ENCODE peak calls at places on chromosomes 12 and 14, in ten cellular contexts. W is GM23248; F is prostate gland; E is astrocyte; G is colonic mucosa; S is brain microvascular endothelial cell; T is lower lobe of right lung; Q is CD4-positive, alpha-beta memory T cell; B is CD8-positive, alpha-beta T cell; C is fibroblast of lung. V is an unnamed sample.

GRCh38 chr12:113291586-113291985 is 43.3 kb downstream of the SLC8B1 start:
- DNase-seq in C (no peak), F (no peak), G (no peak), S (no peak), W (no peak), Q (no peak), T (no peak), B (no peak), E (no peak), V (no peak)

GRCh38 chr12:6158749-6159148 is 34.3 kb upstream of the VWF start:
- DNase-seq in S (no peak), G (no peak), E (no peak), Q (no peak), B (no peak), F (no peak), C (no peak), W (no peak), T (no peak), V (no peak)

GRCh38 chr14:66311935-66312334 is 174.2 kb upstream of the CCDC196 start:
- DNase-seq in C (no peak), E (no peak), Q (no peak), T (no peak), W (no peak), G (no peak), B (no peak), F (no peak), S (no peak), V (no peak)

GRCh38 chr12:22856120-22856699 is 231.2 kb downstream of the ETNK1 start:
- DNase-seq in G (no peak), S (no peak), W (peak; percentile 57), C (peak; percentile 39), F (no peak), B (no peak), E (peak; percentile 34), T (no peak), Q (no peak), V (no peak)

GRCh38 chr12:49954863-49955830 is 4.6 kb downstream of the AQP2 start:
- DNase-seq in T (no peak), Q (no peak), S (no peak), W (peak; percentile 48), E (no peak), C (no peak), G (no peak), B (no peak), F (no peak), V (peak; percentile 32)

GRCh38 chr12:77493311-77493710 is 337.4 kb upstream of the NAV3 start:
- DNase-seq in T (no peak), E (no peak), C (peak; percentile 3), F (no peak), G (no peak), S (no peak), Q (no peak), W (no peak), B (no peak), V (no peak)

GRCh38 chr12:49548822-49549648 is 10.2 kb downstream of the KCNH3 start:
- DNase-seq in G (no peak), F (peak; percentile 24), S (no peak), Q (no peak), W (peak; percentile 48), T (no peak), B (no peak), E (no peak), C (peak; percentile 28), V (peak; percentile 27)

GRCh38 chr12:128557231-128557630 is 266.5 kb downstream of the SLC15A4 start:
- DNase-seq in Q (no peak), W (no peak), F (no peak), C (no peak), E (no peak), B (no peak), T (no peak), S (no peak), G (no peak), V (no peak)

GRCh38 chr14:99604766-99605298 is 825 bp upstream of the CCDC85C start:
- DNase-seq in S (no peak), E (peak; percentile 14), T (no peak), W (peak; percentile 77), G (no peak), Q (no peak), F (no peak), C (peak; percentile 48), B (no peak), V (no peak)

GRCh38 chr12:51887476-51888315 is at the start of gene ANKRD33:
- DNase-seq in T (no peak), C (no peak), E (no peak), G (peak; percentile 67), Q (no peak), S (no peak), F (no peak), W (peak; percentile 35), B (no peak), V (peak; percentile 68)

GRCh38 chr12:14602128-14602527 is 34.4 kb upstream of the PLBD1 start:
- DNase-seq in E (no peak), B (no peak), T (no peak), S (no peak), Q (no peak), C (no peak), W (no peak), F (no peak), G (no peak), V (no peak)

GRCh38 chr12:14601692-14602091 is 34.0 kb upstream of the PLBD1 start:
- DNase-seq in Q (no peak), T (no peak), G (no peak), C (no peak), W (no peak), B (no peak), E (no peak), F (no peak), S (no peak), V (no peak)

GRCh38 chr12:14597480-14597879 is 29.8 kb upstream of the PLBD1 start:
- DNase-seq in E (no peak), T (no peak), S (no peak), W (no peak), B (no peak), Q (no peak), G (no peak), C (no peak), F (no peak), V (no peak)
- H3K27ac ChIP-seq in E (no peak overlapping the region), T (no peak overlapping the region), S (no peak overlapping the region), W (no peak overlapping the region), B (no peak overlapping the region), Q (no peak overlapping the region), G (no peak overlapping the region), C (no peak overlapping the region), F (no peak overlapping the region), V (no peak overlapping the region)

GRCh38 chr14:72512925-72513324 is 381.0 kb downstream of the DPF3 start:
- DNase-seq in G (no peak), T (no peak), F (no peak), C (no peak), B (no peak), S (no peak), E (no peak), Q (no peak), W (peak; percentile 50), V (no peak)

GRCh38 chr14:72515779-72516770 is 377.8 kb downstream of the DPF3 start:
- DNase-seq in W (peak; percentile 44), G (no peak), E (peak; percentile 40), F (no peak), S (peak; percentile 25), Q (peak; percentile 22), T (no peak), C (peak; percentile 53), B (no peak), V (no peak)

GRCh38 chr14:72513346-72513745 is 380.6 kb downstream of the DPF3 start:
- DNase-seq in E (no peak), B (no peak), Q (no peak), G (no peak), T (no peak), S (no peak), W (no peak), C (no peak), F (no peak), V (no peak)

GRCh38 chr14:72513994-72514659 is 379.8 kb downstream of the DPF3 start:
- DNase-seq in E (peak; percentile 36), B (no peak), Q (no peak), T (no peak), G (no peak), C (peak; percentile 52), F (no peak), S (no peak), W (peak; percentile 81), V (no peak)

DNA sequence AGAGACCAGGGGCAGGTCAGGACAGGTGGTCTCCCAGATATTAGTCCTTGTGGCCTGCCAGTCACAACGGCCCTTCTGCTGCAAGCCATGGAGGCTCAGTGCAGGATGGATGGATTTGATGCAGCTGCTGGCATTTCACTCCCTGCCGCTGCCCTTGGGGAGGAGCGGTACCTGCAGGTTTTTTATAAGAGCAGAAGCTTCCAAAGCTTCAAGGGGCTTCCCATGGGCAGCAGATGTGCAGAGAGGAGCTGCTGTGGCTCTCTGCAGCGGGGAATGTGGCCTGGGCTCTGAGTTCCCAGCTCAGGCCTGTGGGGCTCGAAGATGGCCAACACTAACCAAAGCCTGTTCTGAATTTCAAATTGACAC is 379.3 kb downstream of the DPF3 start:
- DNase-seq in Q (no peak), T (no peak), C (no peak), W (no peak), B (no peak), G (no peak), S (no peak), E (no peak), F (no peak), V (no peak)
- H3K27ac ChIP-seq in Q (no peak overlapping the region), T (no peak overlapping the region), C (no peak overlapping the region), W (no peak overlapping the region), B (no peak overlapping the region), G (no peak overlapping the region), S (no peak overlapping the region), E (no peak overlapping the region), F (no peak overlapping the region), V (no peak overlapping the region)

DNA sequence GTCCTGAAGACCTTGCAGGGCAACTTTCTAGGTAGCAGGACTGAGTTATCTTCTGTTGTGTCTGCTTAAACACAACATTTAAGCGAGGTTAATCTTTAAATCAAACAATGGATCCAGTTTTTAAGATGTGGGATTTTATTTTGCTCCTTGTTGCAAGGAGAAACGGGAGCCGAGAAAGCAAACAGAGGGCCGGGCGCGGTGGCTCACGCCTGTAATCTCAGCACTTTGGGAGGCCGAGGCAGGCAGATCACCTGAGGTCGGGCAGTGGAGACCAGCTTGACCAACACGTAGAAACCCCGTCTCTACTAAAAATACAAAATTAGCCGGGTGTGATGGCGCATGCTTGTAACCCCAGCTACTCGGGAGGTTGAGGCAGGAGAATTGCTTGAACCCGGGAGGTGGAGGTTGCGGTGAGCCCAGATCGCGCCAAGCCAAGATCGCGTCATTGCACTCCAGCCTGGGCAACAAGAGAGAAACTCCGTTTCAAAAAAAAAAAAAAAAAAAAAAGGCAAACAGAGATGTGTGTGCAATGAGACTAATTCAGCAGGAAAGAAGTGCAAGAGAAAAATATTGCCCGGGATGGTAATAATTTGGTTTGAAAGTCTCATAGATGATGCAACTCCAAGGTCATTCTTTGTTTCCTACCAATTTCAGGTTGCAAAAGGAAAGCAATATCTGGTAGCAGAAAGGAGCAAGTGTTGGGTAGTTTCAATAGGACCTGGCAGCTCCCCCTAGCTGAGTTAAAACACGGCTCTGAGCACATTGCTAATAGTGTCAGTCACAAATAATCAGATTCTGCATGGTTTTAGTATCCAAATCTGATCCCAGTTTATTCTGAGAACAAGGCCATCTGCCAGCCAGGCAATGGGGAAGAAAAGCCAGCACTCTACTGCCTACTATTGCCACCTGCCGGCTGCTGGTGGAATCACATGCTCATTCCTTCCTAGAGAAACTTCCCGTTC is 141.4 kb downstream of the PPM1H start:
- DNase-seq in C (peak; percentile 85), Q (peak; percentile 51), G (peak; percentile 87), F (peak; percentile 74), E (peak; percentile 81), S (peak; percentile 90), W (peak; percentile 94), B (peak; percentile 66), T (peak; percentile 82), V (peak; percentile 85)
- H3K27ac ChIP-seq in C (no peak overlapping the region), Q (no peak overlapping the region), G (no peak overlapping the region), F (no peak overlapping the region), E (no peak overlapping the region), S (peak overlapping the region; percentile 27), W (peak overlapping the region; percentile 77), B (no peak overlapping the region), T (no peak overlapping the region), V (no peak overlapping the region)

GRCh38 chr12:108835860-108836634 is 21.3 kb downstream of the SSH1 start:
- DNase-seq in S (no peak), Q (no peak), G (no peak), F (no peak), C (no peak), T (no peak), B (no peak), E (no peak), W (no peak), V (no peak)
- H3K27ac ChIP-seq in S (peak overlapping the region; percentile 99), Q (no peak overlapping the region), G (no peak overlapping the region), F (no peak overlapping the region), C (peak overlapping the region; percentile 98), T (no peak overlapping the region), B (no peak overlapping the region), E (peak overlapping the region; percentile 97), W (peak overlapping the region; percentile 100), V (no peak overlapping the region)